ENCODE peak calls at places on chromosomes 3 and 15, in seven cellular contexts. One of them, this sample, is unnamed.

GRCh38 chr3:104245981-104246380 is 1120.7 kb upstream of the ALCAM start:
- DNase-seq in AG08395: no peak
- DNase-seq in cardiac fibroblast: no peak
- DNase-seq in SW 1271: no peak
- DNase-seq in G401: no peak
- DNase-seq in stimulated activated CD8-positive, alpha-beta memory T cell treated with anti-CD3 and anti-CD28 coated beads, Interleukin-15, amount 100 ng/mL, for 4 hours: no peak
- DNase-seq in A549: no peak
- DNase-seq in this sample: no peak

GRCh38 chr15:68213991-68214837 is 9.1 kb upstream of the CALML4 start:
- DNase-seq in stimulated activated CD8-positive, alpha-beta memory T cell treated with anti-CD3 and anti-CD28 coated beads, Interleukin-15, amount 100 ng/mL, for 4 hours: no peak
- DNase-seq in SW 1271: no peak
- DNase-seq in AG08395: no peak
- DNase-seq in A549: no peak
- DNase-seq in cardiac fibroblast: no peak
- DNase-seq in G401: no peak
- DNase-seq in this sample: no peak

GRCh38 chr15:62592920-62593319 is 427.8 kb upstream of the C2CD4B start:
- DNase-seq in AG08395: no peak
- DNase-seq in G401: no peak
- DNase-seq in A549: no peak
- DNase-seq in cardiac fibroblast: no peak
- DNase-seq in stimulated activated CD8-positive, alpha-beta memory T cell treated with anti-CD3 and anti-CD28 coated beads, Interleukin-15, amount 100 ng/mL, for 4 hours: no peak
- DNase-seq in SW 1271: no peak
- DNase-seq in this sample: no peak

GRCh38 chr15:83282859-83283812 is 1.3 kb downstream of the BNC1 start:
- DNase-seq in G401: no peak
- DNase-seq in cardiac fibroblast: peak; percentile 49
- DNase-seq in stimulated activated CD8-positive, alpha-beta memory T cell treated with anti-CD3 and anti-CD28 coated beads, Interleukin-15, amount 100 ng/mL, for 4 hours: no peak
- DNase-seq in SW 1271: no peak
- DNase-seq in AG08395: peak; percentile 42
- DNase-seq in A549: no peak
- DNase-seq in this sample: no peak

GRCh38 chr3:18363367-18363766 is 61.8 kb downstream of the SATB1 start:
- DNase-seq in stimulated activated CD8-positive, alpha-beta memory T cell treated with anti-CD3 and anti-CD28 coated beads, Interleukin-15, amount 100 ng/mL, for 4 hours: no peak
- DNase-seq in G401: no peak
- DNase-seq in cardiac fibroblast: no peak
- DNase-seq in SW 1271: no peak
- DNase-seq in AG08395: no peak
- DNase-seq in A549: no peak
- DNase-seq in this sample: no peak

GRCh38 chr3:195828762-195829161 is 17.0 kb upstream of the MUC4 start:
- DNase-seq in AG08395: no peak
- DNase-seq in G401: no peak
- DNase-seq in cardiac fibroblast: no peak
- DNase-seq in A549: no peak
- DNase-seq in SW 1271: no peak
- DNase-seq in stimulated activated CD8-positive, alpha-beta memory T cell treated with anti-CD3 and anti-CD28 coated beads, Interleukin-15, amount 100 ng/mL, for 4 hours: no peak
- DNase-seq in this sample: no peak

GRCh38 chr15:38818156-38818745 is 253.6 kb upstream of the RASGRP1 start:
- DNase-seq in G401: no peak
- DNase-seq in AG08395: no peak
- DNase-seq in cardiac fibroblast: no peak
- DNase-seq in A549: no peak
- DNase-seq in stimulated activated CD8-positive, alpha-beta memory T cell treated with anti-CD3 and anti-CD28 coated beads, Interleukin-15, amount 100 ng/mL, for 4 hours: no peak
- DNase-seq in SW 1271: no peak
- DNase-seq in this sample: peak; percentile 18

GRCh38 chr3:68973635-68974034 is 39.8 kb downstream of the EOGT start:
- DNase-seq in cardiac fibroblast: no peak
- DNase-seq in AG08395: no peak
- DNase-seq in G401: no peak
- DNase-seq in A549: no peak
- DNase-seq in SW 1271: no peak
- DNase-seq in stimulated activated CD8-positive, alpha-beta memory T cell treated with anti-CD3 and anti-CD28 coated beads, Interleukin-15, amount 100 ng/mL, for 4 hours: no peak
- DNase-seq in this sample: no peak

GRCh38 chr15:69388259-69388658 is 25.9 kb upstream of the KIF23 start:
- DNase-seq in A549: no peak
- DNase-seq in AG08395: peak; percentile 67
- DNase-seq in cardiac fibroblast: no peak
- DNase-seq in G401: peak; percentile 34
- DNase-seq in SW 1271: peak; percentile 21
- DNase-seq in stimulated activated CD8-positive, alpha-beta memory T cell treated with anti-CD3 and anti-CD28 coated beads, Interleukin-15, amount 100 ng/mL, for 4 hours: no peak
- DNase-seq in this sample: no peak

GRCh38 chr15:90598053-90598577 is 68.4 kb downstream of the CRTC3 start:
- DNase-seq in G401: peak; percentile 49
- DNase-seq in A549: no peak
- DNase-seq in SW 1271: no peak
- DNase-seq in AG08395: no peak
- DNase-seq in stimulated activated CD8-positive, alpha-beta memory T cell treated with anti-CD3 and anti-CD28 coated beads, Interleukin-15, amount 100 ng/mL, for 4 hours: no peak
- DNase-seq in cardiac fibroblast: peak; percentile 36
- DNase-seq in this sample: peak; percentile 61

This sample was measured in Ammon's horn.